ENCODE peak calls at places on chromosomes 6 and 20, in six cellular contexts. M is stimulated activated CD4-positive, alpha-beta T cell treated with anti-CD3 and anti-CD28 coated beads, Interleukin-2, amount 100 ng/mL, for 4 hours; V is PC-9; G is body of pancreas; Q is posterior cingulate gyrus; E is esophagus squamous epithelium. Z is an unnamed sample.

GRCh38 chr6:43771210-43771857 is 1.3 kb downstream of the VEGFA start:
- DNase-seq in G (peak; percentile 84), M (peak; percentile 76), V (peak; percentile 55), Q (peak; percentile 28), E (no peak), Z (peak; percentile 78)

GRCh38 chr20:2402271-2402980 is 21.7 kb downstream of the TGM6 start:
- DNase-seq in G (peak; percentile 8), E (no peak), M (no peak), Q (no peak), V (no peak), Z (no peak)

GRCh38 chr6:1744543-1744942 is 134.8 kb downstream of the FOXC1 start:
- DNase-seq in G (no peak), Q (no peak), E (no peak), V (no peak), M (no peak), Z (no peak)

GRCh38 chr6:41167173-41167963 is 4.5 kb upstream of the TREM2 start:
- DNase-seq in M (no peak), E (no peak), Q (no peak), G (no peak), V (no peak), Z (no peak)

GRCh38 chr6:104958720-104959452 is 2.0 kb downstream of the LIN28B start:
- DNase-seq in E (no peak), V (no peak), M (no peak), Q (no peak), G (no peak), Z (no peak)

GRCh38 chr6:133512410-133513016 is 271.4 kb downstream of the EYA4 start:
- DNase-seq in M (no peak), V (peak; percentile 45), G (peak; percentile 60), Q (peak; percentile 76), E (no peak), Z (peak; percentile 30)

GRCh38 chr20:48339147-48339985 is 488.4 kb downstream of the PREX1 start:
- DNase-seq in M (no peak), V (peak; percentile 47), G (peak; percentile 20), Q (no peak), E (no peak), Z (peak; percentile 22)

GRCh38 chr20:24060851-24061590 is 72.4 kb upstream of the GGTLC1 start:
- DNase-seq in M (no peak), E (no peak), Q (no peak), V (no peak), G (no peak), Z (no peak)

GRCh38 chr6:79718509-79719247 is 87.5 kb downstream of the SH3BGRL2 start:
- DNase-seq in M (no peak), E (no peak), V (no peak), G (no peak), Q (no peak), Z (no peak)

GRCh38 chr6:161107779-161108380 is 116.3 kb downstream of the MAP3K4 start:
- DNase-seq in G (peak; percentile 86), V (no peak), E (no peak), M (no peak), Q (no peak), Z (no peak)

GRCh38 chr20:6053064-6053775 is 640 bp downstream of the LRRN4 start:
- DNase-seq in E (no peak), M (no peak), Q (no peak), G (no peak), V (no peak), Z (no peak)

GRCh38 chr20:48932375-48932941 is 10.9 kb downstream of the ARFGEF2 start:
- DNase-seq in E (no peak), G (no peak), M (no peak), Q (no peak), V (no peak), Z (no peak)

GRCh38 chr6:122692807-122693580 is 82.8 kb downstream of the PKIB start:
- DNase-seq in V (no peak), M (no peak), Q (no peak), G (no peak), E (no peak), Z (no peak)

GRCh38 chr6:165049362-165049761 is 260.0 kb downstream of the C6orf118 start:
- DNase-seq in V (peak; percentile 3), M (no peak), Q (no peak), E (no peak), G (no peak), Z (no peak)